ENCODE peak calls at places on chromosomes 13 and 19, in five cellular contexts. S, H, V, E and Y are unnamed samples.

GRCh38 chr13:27264181-27264580 is 6.4 kb upstream of the RASL11A start:
- DNase-seq in S (no peak), H (no peak), V (no peak), E (no peak), Y (no peak)

GRCh38 chr13:112575680-112576079 is 12.3 kb downstream of the TUBGCP3 start:
- DNase-seq in S (no peak), H (no peak), V (no peak), E (no peak), Y (no peak)

GRCh38 chr13:31965361-31966066 is 66.1 kb upstream of the FRY start:
- DNase-seq in S (no peak), H (no peak), V (no peak), E (peak; percentile 84), Y (no peak)

GRCh38 chr13:102484329-102484728 is 82.5 kb upstream of the FGF14 start:
- DNase-seq in S (no peak), H (no peak), V (no peak), E (no peak), Y (no peak)

GRCh38 chr13:96068729-96069128 is 15.5 kb upstream of the UGGT2 start:
- DNase-seq in S (no peak), H (no peak), V (no peak), E (no peak), Y (no peak)

GRCh38 chr13:50198508-50198907 is 183.3 kb downstream of the KCNRG start:
- DNase-seq in S (no peak), H (no peak), V (no peak), E (no peak), Y (no peak)

GRCh38 chr13:106499905-106500304 is 35.6 kb downstream of the EFNB2 start:
- DNase-seq in S (no peak), H (no peak), V (no peak), E (peak; percentile 15), Y (no peak)

GRCh38 chr19:58229255-58229639 is 533 bp downstream of the ZNF544 start:
- DNase-seq in S (peak; percentile 30), H (no peak), V (no peak), E (no peak), Y (no peak)

GRCh38 chr13:74329978-74330377 is 195.8 kb upstream of the KLF12 start:
- DNase-seq in S (no peak), H (no peak), V (no peak), E (no peak), Y (no peak)

GRCh38 chr19:49555600-49556411 is 24.6 kb downstream of the NOSIP start:
- DNase-seq in S (no peak), H (peak; percentile 74), V (peak; percentile 77), E (no peak), Y (peak; percentile 95)

GRCh38 chr13:83752141-83752540 is 130.1 kb downstream of the SLITRK1 start:
- DNase-seq in S (peak; percentile 16), H (no peak), V (no peak), E (no peak), Y (no peak)

DNA sequence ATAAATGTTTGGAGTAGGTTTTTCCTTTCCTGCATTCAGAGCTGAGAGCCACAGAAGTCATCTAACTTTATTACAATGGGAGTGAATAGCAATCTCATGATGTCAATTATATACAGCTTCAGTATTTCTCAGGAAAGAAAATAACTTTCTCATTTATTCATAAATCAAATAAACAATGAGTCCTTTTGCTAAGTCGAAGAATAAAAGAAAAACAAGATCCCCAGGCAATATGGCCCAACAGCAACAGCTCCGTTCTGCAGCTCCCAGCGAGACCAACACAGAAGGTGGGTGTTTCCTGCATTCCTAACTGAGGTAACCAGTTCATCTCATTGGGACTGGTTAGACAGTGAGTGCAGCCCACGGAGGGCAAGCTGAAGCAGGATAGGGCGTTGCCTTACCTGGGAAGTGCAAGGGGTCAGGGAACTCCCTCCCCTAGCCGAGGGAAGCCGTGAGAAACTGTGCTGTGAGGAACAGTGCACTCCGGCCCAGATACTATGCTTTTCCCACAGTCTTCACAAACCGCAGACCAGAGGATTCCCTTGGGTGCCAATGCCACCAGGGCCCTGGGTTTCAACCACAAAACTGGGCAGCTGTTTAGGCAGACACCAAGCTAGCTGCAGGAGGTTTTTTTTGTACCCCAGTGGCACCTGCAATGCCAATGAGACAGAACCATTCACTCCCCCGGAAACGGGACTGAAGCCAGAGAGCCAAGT is 128.2 kb downstream of the SLITRK1 start:
- DNase-seq in S (no peak), H (no peak), V (no peak), E (no peak), Y (no peak)
- TF ChIP-seq SUZ12 in S (no peak), H (no peak), V (no peak), E (no peak), Y (no peak)

GRCh38 chr13:78241278-78241919 is 322.8 kb upstream of the EDNRB start:
- DNase-seq in S (peak; percentile 27), H (peak; percentile 85), V (peak; percentile 52), E (no peak), Y (peak; percentile 72)
- TF ChIP-seq SUZ12 in S (no peak), H (no peak), V (no peak), E (no peak), Y (no peak)

DNA sequence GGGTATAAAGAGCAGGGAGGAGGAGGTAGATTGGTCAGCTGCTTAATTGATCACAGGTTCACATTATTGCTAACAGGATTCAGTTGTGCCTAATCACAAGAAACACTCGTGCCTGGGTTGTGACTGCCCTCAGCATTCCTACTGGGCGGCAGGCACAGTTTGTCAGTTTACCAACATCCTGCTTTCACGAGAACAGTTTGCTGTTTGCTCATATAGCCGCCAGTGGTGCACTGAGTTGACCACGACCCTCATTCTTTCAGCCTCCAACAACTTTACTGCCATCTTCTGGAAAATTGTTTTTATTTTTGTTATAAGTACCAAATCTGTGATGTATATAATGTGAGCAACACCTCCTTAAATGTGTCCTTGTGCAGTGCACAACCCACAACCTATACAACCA is 16.2 kb upstream of the IFT88 start:
- DNase-seq in S (peak; percentile 23), H (no peak), V (no peak), E (no peak), Y (no peak)
- TF ChIP-seq SUZ12 in S (no peak), H (no peak), V (no peak), E (no peak), Y (no peak)

GRCh38 chr19:12840091-12841079 is 2.1 kb downstream of the MAST1 start:
- DNase-seq in S (no peak), H (peak; percentile 95), V (peak; percentile 94), E (no peak), Y (peak; percentile 97)
- TF ChIP-seq SUZ12 in S (no peak), H (no peak), V (no peak), E (no peak), Y (no peak)

GRCh38 chr13:35256459-35257148 is 219.9 kb downstream of the MAB21L1 start:
- DNase-seq in S (no peak), H (no peak), V (no peak), E (no peak), Y (no peak)
- TF ChIP-seq SUZ12 in S (no peak), H (no peak), V (no peak), E (no peak), Y (no peak)

GRCh38 chr13:43074824-43075510 is 51.6 kb downstream of the DNAJC15 start:
- DNase-seq in S (no peak), H (no peak), V (no peak), E (no peak), Y (no peak)

GRCh38 chr13:43077446-43077845 is 54.1 kb downstream of the DNAJC15 start:
- DNase-seq in S (no peak), H (no peak), V (no peak), E (no peak), Y (no peak)

GRCh38 chr13:43077906-43078305 is 54.5 kb downstream of the DNAJC15 start:
- DNase-seq in S (no peak), H (no peak), V (no peak), E (no peak), Y (no peak)

GRCh38 chr13:43071824-43072223 is 48.4 kb downstream of the DNAJC15 start:
- DNase-seq in S (no peak), H (no peak), V (no peak), E (no peak), Y (no peak)

GRCh38 chr13:43072394-43072793 is 49.0 kb downstream of the DNAJC15 start:
- DNase-seq in S (no peak), H (no peak), V (no peak), E (no peak), Y (no peak)
- TF ChIP-seq SUZ12 in S (no peak), H (no peak), V (no peak), E (no peak), Y (no peak)

GRCh38 chr13:63094069-63094468 is 1678.4 kb upstream of the PCDH20 start:
- DNase-seq in S (no peak), H (no peak), V (no peak), E (no peak), Y (no peak)

GRCh38 chr13:63092461-63092860 is 1676.8 kb upstream of the PCDH20 start:
- DNase-seq in S (no peak), H (no peak), V (no peak), E (no peak), Y (no peak)

GRCh38 chr13:63094717-63095116 is 1679.1 kb upstream of the PCDH20 start:
- DNase-seq in S (no peak), H (no peak), V (no peak), E (no peak), Y (no peak)
- TF ChIP-seq SUZ12 in S (no peak), H (no peak), V (no peak), E (no peak), Y (no peak)

DNA sequence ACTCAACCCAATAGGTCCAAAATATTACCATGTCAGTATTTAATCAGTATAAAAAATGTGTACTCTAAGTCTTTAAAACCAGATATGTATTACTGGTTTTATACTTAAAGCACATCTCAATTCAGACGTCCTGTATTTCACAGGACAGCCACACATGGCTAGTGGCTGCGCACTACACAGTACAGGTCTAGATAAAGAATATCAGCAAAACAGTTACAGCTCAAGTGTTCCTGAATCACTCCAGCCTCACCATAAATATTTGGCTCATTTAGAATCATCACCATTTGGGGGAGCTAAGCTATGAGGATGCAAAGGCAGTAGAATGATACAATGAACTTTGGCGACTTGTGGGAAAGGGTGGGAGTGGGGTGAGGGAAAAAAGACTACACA is 89.0 kb downstream of the DOCK9 start:
- DNase-seq in S (no peak), H (no peak), V (no peak), E (no peak), Y (no peak)
- TF ChIP-seq SUZ12 in S (no peak), H (no peak), V (no peak), E (no peak), Y (no peak)

GRCh38 chr19:18269336-18269735 is 4.9 kb downstream of the IQCN start:
- DNase-seq in S (no peak), H (no peak), V (no peak), E (no peak), Y (no peak)
- TF ChIP-seq SUZ12 in S (no peak), H (no peak), V (no peak), E (no peak), Y (no peak)